ENCODE peak calls at places on chromosomes 13 and 19, in nine cellular contexts. S, I, U, B, F, V, M, T and P are unnamed samples.

GRCh38 chr13:100298691-100299090 is 209.8 kb downstream of the PCCA start:
- DNase-seq in V (no peak), M (no peak), S (no peak), I (no peak), U (no peak), B (no peak), T (no peak), F (no peak), P (no peak)

GRCh38 chr19:1720237-1720636 is 33.1 kb upstream of the ONECUT3 start:
- DNase-seq in T (no peak), M (no peak), S (no peak), B (no peak), V (peak; percentile 72), F (no peak), I (no peak), U (no peak), P (no peak)

GRCh38 chr19:33300016-33300981 is 2.0 kb downstream of the CEBPA start:
- DNase-seq in B (no peak), T (peak; percentile 55), U (no peak), S (no peak), V (peak; percentile 52), I (no peak), F (peak; percentile 78), M (peak; percentile 54), P (no peak)

GRCh38 chr19:29499261-29499920 is 26.4 kb upstream of the VSTM2B start:
- DNase-seq in B (no peak), M (no peak), T (no peak), F (peak; percentile 53), V (no peak), S (no peak), U (no peak), I (no peak), P (no peak)

GRCh38 chr13:50677687-50678463 is 165.6 kb downstream of the DLEU7 start:
- DNase-seq in I (no peak), B (no peak), U (no peak), T (no peak), V (no peak), F (no peak), S (peak; percentile 11), M (no peak), P (no peak)

GRCh38 chr19:8506402-8506957 is 4.0 kb upstream of the PRAM1 start:
- DNase-seq in M (no peak), F (no peak), V (no peak), S (no peak), B (peak; percentile 58), I (peak; percentile 32), T (no peak), U (no peak), P (no peak)

GRCh38 chr13:27587083-27587482 is 33.2 kb downstream of the LNX2 start:
- DNase-seq in U (no peak), T (no peak), V (no peak), M (no peak), I (no peak), F (no peak), B (no peak), S (no peak), P (no peak)

GRCh38 chr13:89066868-89067466 is 1395.8 kb downstream of the SLITRK5 start:
- DNase-seq in B (peak; percentile 46), U (peak; percentile 18), F (no peak), T (peak; percentile 44), S (peak; percentile 0), I (peak; percentile 3), M (no peak), V (no peak), P (no peak)

GRCh38 chr19:50202962-50203280 is 501 bp upstream of the MYH14 start:
- DNase-seq in F (no peak), S (no peak), B (no peak), M (no peak), V (no peak), I (no peak), T (no peak), U (no peak), P (no peak)

GRCh38 chr19:50202399-50202798 is 1.0 kb upstream of the MYH14 start:
- DNase-seq in V (no peak), B (no peak), U (no peak), F (no peak), M (no peak), S (no peak), I (no peak), T (no peak), P (no peak)

GRCh38 chr19:50204811-50205675 is 1.6 kb downstream of the MYH14 start:
- DNase-seq in B (peak; percentile 94), F (no peak), M (peak; percentile 96), U (no peak), V (peak; percentile 95), I (peak; percentile 96), S (no peak), T (peak; percentile 70), P (peak; percentile 76)

GRCh38 chr19:50204081-50204428 is 633 bp downstream of the MYH14 start:
- DNase-seq in U (no peak), S (no peak), V (no peak), I (no peak), M (no peak), B (no peak), F (no peak), T (no peak), P (no peak)

DNA sequence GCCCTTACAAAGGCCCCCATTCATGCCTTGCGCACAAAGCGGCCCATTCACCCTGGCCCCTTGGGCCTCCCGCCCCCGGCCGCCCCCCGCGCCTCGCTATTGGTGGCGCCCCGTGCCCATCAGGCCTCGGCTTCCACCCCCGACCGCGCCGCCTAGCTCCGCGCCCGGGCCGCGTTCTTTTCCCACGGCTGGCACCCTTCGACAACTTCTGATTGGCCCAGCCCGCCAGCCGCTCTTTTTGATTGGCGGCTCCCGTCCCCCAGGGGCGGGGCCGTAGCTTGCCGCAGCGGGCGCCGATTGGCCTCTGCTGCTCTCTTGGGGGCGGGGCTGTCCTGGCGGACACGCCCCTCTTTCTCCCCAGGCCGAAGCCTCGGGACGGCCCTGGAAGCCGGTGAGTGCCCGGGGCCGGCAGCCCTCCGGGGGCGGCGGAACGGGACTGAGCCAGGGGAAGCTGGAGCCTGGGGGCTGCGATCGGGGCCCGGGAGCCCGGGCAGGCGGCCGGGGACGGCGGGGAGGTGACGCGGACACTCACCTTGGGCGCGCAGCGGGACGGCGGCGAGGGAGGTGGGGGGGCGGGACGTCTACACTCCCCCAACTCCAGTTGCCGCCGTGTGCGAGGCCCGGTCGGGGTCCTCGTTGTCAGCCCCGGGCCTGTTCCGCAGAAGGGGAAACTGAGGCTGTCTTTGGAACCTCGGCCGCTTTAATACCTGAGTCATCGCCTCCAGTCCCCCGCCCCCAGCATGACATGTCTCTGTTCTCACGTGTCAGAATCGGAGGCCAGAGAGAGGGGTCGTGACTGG is at the start of gene MYH14:
- DNase-seq in B (peak; percentile 97), S (no peak), V (peak; percentile 95), U (peak; percentile 51), F (peak; percentile 81), T (peak; percentile 79), M (peak; percentile 96), I (peak; percentile 98), P (peak; percentile 94)
- TF ChIP-seq POLR2A in B (peak; percentile 60), S (no peak), V (no peak), U (no peak), F (no peak), T (peak; percentile 18), M (no peak), I (peak; percentile 64), P (peak; percentile 72)

DNA sequence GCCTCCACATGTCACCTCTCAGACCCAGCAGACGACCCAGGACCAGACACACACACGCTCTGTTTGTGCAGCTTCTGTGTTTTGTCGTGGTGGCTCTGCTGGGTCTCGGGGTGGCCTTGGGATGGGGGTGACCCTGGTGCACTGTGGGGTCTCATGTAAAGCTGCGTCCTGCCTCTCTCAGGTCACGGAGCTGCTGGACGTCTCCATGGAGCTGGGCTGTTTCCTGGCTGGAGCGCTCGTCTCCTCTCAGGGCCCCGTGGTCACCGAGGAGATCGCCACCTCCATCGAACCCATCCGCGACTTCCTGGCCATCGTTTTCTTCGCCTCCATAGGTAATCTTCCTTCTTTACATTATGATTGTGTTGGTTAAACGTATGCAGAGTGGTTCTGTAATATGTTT is 45.4 kb upstream of the TFDP1 start:
- DNase-seq in T (no peak), V (no peak), S (no peak), U (no peak), B (no peak), F (peak; percentile 54), M (peak; percentile 33), I (no peak), P (no peak)
- H3K27me3 ChIP-seq in T (no peaks in the 10 kb centered on the region), V (no peaks in the 10 kb centered on the region), S (no peaks in the 10 kb centered on the region), U (no peaks in the 10 kb centered on the region), B (no peaks in the 10 kb centered on the region), F (no peaks in the 10 kb centered on the region), M (no peaks in the 10 kb centered on the region), I (no peaks in the 10 kb centered on the region), P (no peaks in the 10 kb centered on the region)

DNA sequence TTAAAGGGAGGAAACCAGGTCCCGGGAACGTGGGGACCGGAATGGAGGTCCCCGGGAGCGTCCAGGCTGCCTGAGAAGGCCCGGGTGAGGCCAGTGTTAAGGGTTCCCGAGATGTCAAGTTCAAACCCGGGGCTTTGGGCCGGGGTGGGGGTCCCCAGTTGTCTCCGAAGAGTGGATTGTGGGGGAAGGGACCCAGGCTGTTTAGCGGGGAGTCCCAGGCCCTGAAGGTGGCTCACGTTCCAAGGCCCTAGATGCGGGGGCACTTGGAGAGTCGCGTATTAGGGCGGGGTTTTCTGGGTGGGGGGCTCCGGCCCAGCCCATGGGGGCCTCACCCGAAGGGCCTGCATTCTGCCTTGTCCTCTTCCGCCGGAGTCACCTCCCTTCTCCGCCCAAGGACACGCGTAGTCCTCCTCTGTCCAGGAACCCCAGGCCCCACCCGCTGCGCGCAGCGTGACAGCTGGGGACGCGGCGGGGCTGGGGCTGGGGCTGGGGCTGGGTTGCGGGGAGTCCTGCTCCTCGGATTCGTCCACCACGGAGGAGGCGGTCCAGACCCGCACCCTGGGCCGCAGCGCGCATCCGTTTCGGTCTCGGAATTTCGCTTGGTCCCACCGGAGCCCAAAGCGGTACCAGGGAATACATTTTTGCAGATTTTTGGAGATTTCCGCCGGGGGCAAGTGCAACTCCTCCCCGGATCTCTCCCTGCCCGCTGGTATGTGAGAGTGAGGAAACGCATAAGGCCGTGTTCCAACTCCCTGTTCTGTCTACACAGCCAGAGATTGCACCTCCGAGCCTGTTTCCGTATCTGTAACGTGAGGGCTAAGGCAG is at the start of gene COX7A1:
- DNase-seq in S (no peak), T (no peak), F (peak; percentile 92), V (peak; percentile 89), M (peak; percentile 61), B (peak; percentile 46), I (peak; percentile 65), U (peak; percentile 77), P (peak; percentile 91)
- TF ChIP-seq POLR2A in S (no peak), T (no peak), F (peak; percentile 66), V (no peak), M (no peak), B (peak; percentile 27), I (no peak), U (peak; percentile 82), P (peak; percentile 80)

GRCh38 chr13:97122381-97122996 is 99.6 kb upstream of the MBNL2 start:
- DNase-seq in V (no peak), T (no peak), M (no peak), I (no peak), F (no peak), S (peak; percentile 73), B (no peak), U (no peak), P (no peak)
- H3K27me3 ChIP-seq in V (no peaks in the 10 kb centered on the region), T (peaks cover 7% of the 10 kb centered on the region), M (no peaks in the 10 kb centered on the region), I (no peaks in the 10 kb centered on the region), F (no peaks in the 10 kb centered on the region), S (no peaks in the 10 kb centered on the region), B (no peaks in the 10 kb centered on the region), U (no peaks in the 10 kb centered on the region), P (no peaks in the 10 kb centered on the region)

DNA sequence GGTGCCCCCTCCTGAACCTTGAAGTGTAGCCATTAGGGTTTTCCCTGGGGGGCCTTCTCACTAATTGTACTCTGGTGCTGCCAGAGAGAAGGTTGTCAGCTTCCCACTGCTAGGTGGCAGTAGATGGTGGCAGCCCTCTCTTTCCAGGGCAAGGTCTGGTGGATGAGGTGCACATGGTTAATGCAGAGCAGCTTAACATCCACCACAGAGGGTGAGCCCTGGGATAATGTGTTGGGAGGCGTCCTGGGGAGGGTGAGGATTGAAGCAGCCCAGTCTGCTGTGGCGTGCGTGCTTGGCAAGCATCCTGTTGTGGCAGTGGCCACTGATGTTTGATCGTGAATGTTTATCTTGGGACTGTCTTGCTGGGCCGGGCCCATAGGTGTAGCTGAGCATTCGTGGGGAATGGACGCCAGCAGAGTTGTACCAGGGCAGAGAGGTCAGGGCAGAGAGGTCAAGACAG is 5.8 kb downstream of the EGLN2 start:
- DNase-seq in I (no peak), S (no peak), B (no peak), T (no peak), U (no peak), V (no peak), F (no peak), M (no peak), P (no peak)
- TF ChIP-seq POLR2A in I (no peak), S (no peak), B (no peak), T (no peak), U (no peak), V (no peak), F (no peak), M (no peak), P (no peak)